ENCODE peak calls at places on chromosomes 1 and 21, in seven cellular contexts. M, G, J, U, C, W and K are unnamed samples.

GRCh38 chr21:31326478-31327247 is 17.4 kb downstream of the TIAM1 start:
- DNase-seq in J (no peak), U (no peak), G (no peak), C (no peak), M (no peak), W (peak; percentile 8), K (no peak)

GRCh38 chr1:21270086-21270689 is 20.1 kb downstream of the ECE1 start:
- DNase-seq in C (peak; percentile 85), U (peak; percentile 83), M (peak; percentile 87), W (peak; percentile 72), J (no peak), G (no peak), K (no peak)

GRCh38 chr1:170692866-170693575 is 29.1 kb downstream of the PRRX1 start:
- DNase-seq in U (no peak), G (no peak), W (peak; percentile 65), M (no peak), C (no peak), J (peak; percentile 2), K (peak; percentile 47)

GRCh38 chr1:97170296-97170695 is 448.7 kb downstream of the PTBP2 start:
- DNase-seq in C (no peak), G (no peak), M (peak; percentile 14), W (no peak), U (no peak), J (no peak), K (no peak)

GRCh38 chr1:170675825-170676224 is 11.9 kb downstream of the PRRX1 start:
- DNase-seq in W (no peak), G (no peak), C (no peak), J (no peak), U (no peak), M (no peak), K (no peak)

GRCh38 chr1:227490478-227490877 is 72.9 kb upstream of the ZNF678 start:
- DNase-seq in J (no peak), G (no peak), C (no peak), W (no peak), M (no peak), U (no peak), K (no peak)

GRCh38 chr1:164702216-164702615 is 143.2 kb downstream of the PBX1 start:
- DNase-seq in W (peak; percentile 43), U (no peak), J (no peak), M (no peak), G (no peak), C (no peak), K (no peak)

GRCh38 chr1:32198237-32199042 is 2.0 kb upstream of the CCDC28B start:
- DNase-seq in U (no peak), G (no peak), J (no peak), W (no peak), M (no peak), C (peak; percentile 44), K (no peak)

GRCh38 chr1:104874044-104874443 is 1124.3 kb downstream of the AMY1C start:
- DNase-seq in M (no peak), U (no peak), G (no peak), J (no peak), W (no peak), C (no peak), K (no peak)

GRCh38 chr1:94068831-94069648 is 51.9 kb downstream of the ABCA4 start:
- DNase-seq in U (no peak), J (no peak), M (peak; percentile 85), C (peak; percentile 61), W (peak; percentile 32), G (no peak), K (no peak)